ENCODE peak calls at places on chromosomes 3 and 15, in four cellular contexts. R, Q, P and A are unnamed samples.

GRCh38 chr15:31840849-31841476 is 189.4 kb upstream of the CHRNA7 start:
- DNase-seq in R (no peak), Q (no peak), P (no peak), A (no peak)

GRCh38 chr15:83284563-83285283 is at the start of gene BNC1:
- DNase-seq in R (no peak), Q (peak), P (peak), A (peak)

GRCh38 chr15:70104227-70104626 is 6.5 kb upstream of the TLE3 start:
- DNase-seq in R (no peak), Q (no peak), P (no peak), A (no peak)

GRCh38 chr3:5426094-5426883 is 238.8 kb downstream of the EDEM1 start:
- DNase-seq in R (peak), Q (peak), P (peak), A (peak)

GRCh38 chr3:125351814-125352456 is 23.2 kb downstream of the ZNF148 start:
- DNase-seq in R (no peak), Q (no peak), P (no peak), A (no peak)

GRCh38 chr15:81400640-81401236 is 26.7 kb upstream of the TMC3 start:
- DNase-seq in R (no peak), Q (no peak), P (peak), A (no peak)

GRCh38 chr3:33775363-33775762 is 23.1 kb upstream of the PDCD6IP start:
- DNase-seq in R (no peak), Q (no peak), P (no peak), A (no peak)

GRCh38 chr3:52406791-52407510 is 38.0 kb downstream of the SEMA3G start:
- DNase-seq in R (peak), Q (no peak), P (no peak), A (no peak)

GRCh38 chr3:87287025-87287424 is 10.6 kb upstream of the POU1F1 start:
- DNase-seq in R (no peak), Q (no peak), P (no peak), A (no peak)

GRCh38 chr3:99751649-99752048 is 66.0 kb upstream of the CMSS1 start:
- DNase-seq in R (no peak), Q (no peak), P (no peak), A (no peak)

GRCh38 chr3:45964139-45964538 is 20.9 kb downstream of the CXCR6 start:
- DNase-seq in R (no peak), Q (no peak), P (no peak), A (no peak)

GRCh38 chr15:26628879-26629529 is 143.9 kb downstream of the GABRB3 start:
- DNase-seq in R (no peak), Q (peak), P (no peak), A (peak)

GRCh38 chr15:29859981-29860745 is 37.9 kb upstream of the TJP1 start:
- DNase-seq in R (no peak), Q (no peak), P (no peak), A (no peak)

GRCh38 chr3:185335799-185336198 is 27.1 kb upstream of the MAP3K13 start:
- DNase-seq in R (no peak), Q (no peak), P (no peak), A (no peak)

GRCh38 chr15:70159397-70160009 is 61.8 kb upstream of the TLE3 start:
- DNase-seq in R (no peak), Q (no peak), P (no peak), A (no peak)

GRCh38 chr3:149648525-149648924 is 9.3 kb downstream of the WWTR1 start:
- DNase-seq in R (no peak), Q (no peak), P (no peak), A (no peak)

GRCh38 chr3:183313331-183313730 is 60.3 kb downstream of the B3GNT5 start:
- DNase-seq in R (no peak), Q (no peak), P (no peak), A (no peak)

GRCh38 chr3:10198761-10199688 is 34.3 kb downstream of the IRAK2 start:
- DNase-seq in R (no peak), Q (no peak), P (no peak), A (no peak)

GRCh38 chr3:51338632-51339031 is 46.5 kb upstream of the MANF start:
- DNase-seq in R (peak), Q (no peak), P (no peak), A (no peak)

GRCh38 chr3:21544076-21544462 is 206.9 kb downstream of the ZNF385D start:
- DNase-seq in R (no peak), Q (no peak), P (no peak), A (no peak)

GRCh38 chr3:27596920-27597319 is 112.7 kb upstream of the SLC4A7 start:
- DNase-seq in R (no peak), Q (no peak), P (no peak), A (no peak)

GRCh38 chr15:80942746-80943565 is 46.7 kb downstream of the MESD start:
- DNase-seq in R (peak), Q (no peak), P (no peak), A (no peak)

GRCh38 chr3:181694805-181695660 is 16.7 kb upstream of the SOX2 start:
- DNase-seq in R (peak), Q (no peak), P (peak), A (peak)

GRCh38 chr3:13078158-13078905 is 5.1 kb upstream of the IQSEC1 start:
- DNase-seq in R (no peak), Q (no peak), P (no peak), A (no peak)

GRCh38 chr3:124620600-124621063 is 109.6 kb upstream of the UMPS start:
- DNase-seq in R (no peak), Q (no peak), P (peak), A (no peak)

GRCh38 chr15:45276851-45277250 is 24.8 kb downstream of the SLC28A2 start:
- DNase-seq in R (no peak), Q (no peak), P (no peak), A (no peak)

GRCh38 chr3:39051649-39052557 is at the start of the genes SCN11A and WDR48:
- DNase-seq in R (peak), Q (peak), P (peak), A (peak)

GRCh38 chr3:151787626-151788025 is 26.3 kb upstream of the AADAC start:
- DNase-seq in R (no peak), Q (no peak), P (no peak), A (no peak)

GRCh38 chr3:127535901-127536817 is 54.4 kb downstream of the TPRA1 start:
- DNase-seq in R (no peak), Q (no peak), P (no peak), A (no peak)

GRCh38 chr15:68272797-68273271 is 4.7 kb upstream of the FEM1B start:
- DNase-seq in R (no peak), Q (no peak), P (no peak), A (no peak)

GRCh38 chr3:186025161-186025560 is 83.7 kb downstream of the ETV5 start:
- DNase-seq in R (no peak), Q (no peak), P (no peak), A (no peak)

GRCh38 chr3:64161481-64161952 is 63.7 kb downstream of the PRICKLE2 start:
- DNase-seq in R (no peak), Q (no peak), P (no peak), A (no peak)

GRCh38 chr15:74024687-74025086 is 30.2 kb downstream of the PML start:
- DNase-seq in R (peak), Q (no peak), P (no peak), A (no peak)

GRCh38 chr3:142809259-142809658 is 79.6 kb downstream of the PCOLCE2 start:
- DNase-seq in R (no peak), Q (no peak), P (no peak), A (no peak)

GRCh38 chr3:34856577-34856976 is 782.7 kb upstream of the ARPP21 start:
- DNase-seq in R (no peak), Q (no peak), P (peak), A (no peak)

GRCh38 chr3:117408811-117409210 is 699.2 kb downstream of the TUSC7 start:
- DNase-seq in R (no peak), Q (no peak), P (no peak), A (no peak)

GRCh38 chr15:63971427-63971805 is 74.9 kb downstream of the DAPK2 start:
- DNase-seq in R (no peak), Q (no peak), P (no peak), A (no peak)

GRCh38 chr3:31724681-31725080 is 192.0 kb downstream of the STT3B start:
- DNase-seq in R (no peak), Q (no peak), P (no peak), A (no peak)
- TF ChIP-seq CTCF in R (no peak), Q (peak), P (no peak), A (peak)

DNA sequence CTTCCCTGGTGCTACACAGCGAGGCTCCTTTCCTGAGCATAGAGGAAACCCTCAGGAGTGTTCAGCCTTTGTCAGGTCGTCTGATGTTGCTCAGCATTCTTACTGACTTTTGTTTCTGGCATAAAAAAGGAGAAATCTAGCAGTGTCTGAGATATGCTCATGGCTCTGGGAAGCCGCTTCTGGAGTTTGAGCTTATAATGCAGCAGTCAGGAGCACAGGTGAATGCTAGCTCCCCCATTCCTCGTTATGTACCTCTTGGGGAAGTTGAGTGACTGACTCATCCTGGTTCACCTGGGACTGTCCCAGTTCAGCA is 49.2 kb upstream of the MYZAP start:
- DNase-seq in R (no peak), Q (no peak), P (no peak), A (no peak)
- TF ChIP-seq CTCF in R (no peak), Q (no peak), P (no peak), A (no peak)

GRCh38 chr3:66199089-66199473 is 21.7 kb upstream of the SLC25A26 start:
- DNase-seq in R (no peak), Q (no peak), P (no peak), A (no peak)

GRCh38 chr3:66200147-66200546 is 20.7 kb upstream of the SLC25A26 start:
- DNase-seq in R (no peak), Q (no peak), P (no peak), A (no peak)

GRCh38 chr3:66198437-66199088 is 22.2 kb upstream of the SLC25A26 start:
- DNase-seq in R (no peak), Q (no peak), P (no peak), A (no peak)

GRCh38 chr3:66196633-66197032 is 24.2 kb upstream of the SLC25A26 start:
- DNase-seq in R (no peak), Q (no peak), P (no peak), A (no peak)

GRCh38 chr3:66195347-66195783 is 25.4 kb upstream of the SLC25A26 start:
- DNase-seq in R (peak), Q (peak), P (peak), A (peak)
- TF ChIP-seq CTCF in R (no peak), Q (no peak), P (no peak), A (no peak)

DNA sequence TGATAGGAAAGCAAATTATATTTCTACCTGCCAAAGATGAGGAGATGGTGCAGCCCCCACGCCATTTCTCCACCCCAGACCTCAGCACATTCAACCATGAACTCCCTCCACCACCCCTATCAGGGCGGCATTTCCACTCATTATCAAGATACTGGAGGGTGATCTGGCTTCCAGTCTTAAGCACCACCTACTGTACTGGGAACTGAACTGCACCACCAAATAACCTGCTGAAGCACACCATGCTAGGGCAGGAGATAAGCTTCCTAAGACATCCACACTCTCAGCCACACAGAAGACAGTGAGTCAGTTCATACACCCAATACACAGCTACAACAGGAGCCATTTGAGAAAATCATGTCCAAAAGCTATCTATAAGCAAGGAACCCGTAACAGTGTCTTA is 98.8 kb downstream of the FGF7 start:
- DNase-seq in R (no peak), Q (no peak), P (no peak), A (no peak)
- TF ChIP-seq CTCF in R (no peak), Q (no peak), P (no peak), A (no peak)

GRCh38 chr3:47406762-47407149 is 25.9 kb downstream of the PTPN23 start:
- DNase-seq in R (peak), Q (no peak), P (no peak), A (no peak)
- TF ChIP-seq CTCF in R (no peak), Q (no peak), P (no peak), A (no peak)

GRCh38 chr15:96477227-96477626 is 146.7 kb downstream of the NR2F2 start:
- DNase-seq in R (no peak), Q (no peak), P (no peak), A (no peak)
- TF ChIP-seq CTCF in R (no peak), Q (no peak), P (no peak), A (no peak)

DNA sequence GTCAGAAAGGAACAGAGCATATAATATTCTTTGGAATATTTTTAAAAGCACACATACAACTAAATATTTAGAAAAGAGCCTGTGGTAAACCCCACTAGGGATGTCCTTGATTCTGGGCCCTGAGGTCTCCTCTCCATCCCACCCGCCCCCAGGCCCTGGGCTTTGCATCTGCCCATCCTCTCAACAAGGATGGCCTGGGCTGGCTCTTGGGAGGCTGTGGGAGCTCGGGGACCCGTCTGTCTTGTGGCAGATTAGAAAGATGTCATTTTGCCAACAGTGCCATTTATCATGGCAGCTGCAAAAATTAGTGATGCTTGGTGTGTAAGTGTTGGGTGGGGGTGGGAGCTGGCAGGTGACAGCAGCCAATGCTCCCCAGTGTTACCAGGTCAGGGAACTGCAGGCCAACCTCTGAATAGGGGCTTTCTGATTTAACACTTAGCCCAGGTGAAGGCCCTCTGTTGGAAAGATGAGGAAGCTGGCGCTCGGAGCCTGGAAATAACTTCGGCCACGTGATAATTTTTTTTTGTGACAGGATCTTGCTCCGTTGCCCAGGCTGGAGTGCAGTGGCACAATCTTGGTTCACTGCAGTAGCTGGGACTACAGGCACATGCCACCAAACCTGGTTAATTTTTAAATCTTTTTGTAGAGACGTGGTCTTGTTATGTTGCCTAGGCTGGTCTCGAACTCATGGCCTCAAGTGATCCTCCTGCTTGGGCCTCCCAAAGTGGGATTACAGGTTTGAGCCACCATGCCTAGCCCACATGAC is 16.8 kb upstream of the CSPG4 start:
- DNase-seq in R (peak), Q (no peak), P (no peak), A (no peak)
- TF ChIP-seq CTCF in R (no peak), Q (no peak), P (no peak), A (no peak)

GRCh38 chr3:140922634-140923033 is 19.0 kb upstream of the SLC25A36 start:
- DNase-seq in R (no peak), Q (no peak), P (no peak), A (no peak)
- TF ChIP-seq CTCF in R (no peak), Q (peak), P (no peak), A (peak)

GRCh38 chr3:15154326-15154725 is 51.7 kb upstream of the CAPN7 start:
- DNase-seq in R (no peak), Q (no peak), P (no peak), A (no peak)

GRCh38 chr3:15152166-15152565 is 53.2 kb upstream of the RBSN start:
- DNase-seq in R (no peak), Q (no peak), P (no peak), A (no peak)

GRCh38 chr3:15153103-15153502 is 52.9 kb upstream of the CAPN7 start:
- DNase-seq in R (no peak), Q (no peak), P (no peak), A (no peak)

GRCh38 chr3:15151166-15151565 is 52.2 kb upstream of the RBSN start:
- DNase-seq in R (no peak), Q (no peak), P (no peak), A (no peak)

DNA sequence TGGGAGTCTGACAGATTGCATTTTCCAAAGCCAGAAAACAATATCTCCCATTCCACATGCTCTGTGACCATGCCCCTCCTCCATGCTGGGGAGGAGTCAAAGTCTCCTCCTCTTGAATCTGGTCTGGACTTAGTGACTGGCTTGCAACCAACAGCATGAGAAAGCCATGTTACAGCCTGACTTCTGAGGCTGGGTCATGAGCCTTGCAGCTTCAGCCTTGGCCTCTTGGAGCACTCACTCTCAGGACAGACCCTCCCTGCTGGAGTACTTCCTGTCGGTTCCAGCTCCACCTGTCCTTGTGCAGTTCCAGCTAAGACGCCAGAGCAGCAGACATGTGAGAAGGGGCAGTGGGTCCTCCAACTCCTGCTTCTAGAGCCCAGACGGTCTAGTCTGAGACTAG is 49.7 kb upstream of the RBSN start:
- DNase-seq in R (no peak), Q (no peak), P (peak), A (peak)
- TF ChIP-seq CTCF in R (no peak), Q (no peak), P (no peak), A (no peak)